ENCODE peak calls at places on chromosomes 1 and 21, in six cellular contexts. M is heart left ventricle; N is CD4-positive, CD25-positive, alpha-beta regulatory T cell; Z is PC-9; W is dorsolateral prefrontal cortex; Y is breast epithelium. J is an unnamed sample.

GRCh38 chr1:114564141-114564540 is 17.3 kb downstream of the BCAS2 start:
- DNase-seq in N (no peak), M (no peak), W (no peak), Y (no peak), Z (no peak), J (no peak)

GRCh38 chr1:214447557-214447871 is 103.9 kb downstream of the PTPN14 start:
- DNase-seq in Z (peak; percentile 58), Y (no peak), N (no peak), W (no peak), M (no peak), J (no peak)

GRCh38 chr1:9448132-9449105 is 90.8 kb upstream of the SLC25A33 start:
- DNase-seq in Z (no peak), W (no peak), M (no peak), Y (no peak), N (no peak), J (no peak)

GRCh38 chr1:46528297-46528955 is 23.0 kb downstream of the KNCN start:
- DNase-seq in Y (no peak), N (no peak), Z (peak; percentile 17), M (no peak), W (peak; percentile 70), J (no peak)

GRCh38 chr1:179867493-179868330 is 9.9 kb downstream of the TOR1AIP2 start:
- DNase-seq in Z (no peak), N (peak; percentile 56), W (no peak), M (no peak), Y (no peak), J (no peak)

GRCh38 chr1:187474266-187474665 is 645.5 kb downstream of the PLA2G4A start:
- DNase-seq in W (no peak), Z (no peak), N (no peak), M (no peak), Y (no peak), J (no peak)

GRCh38 chr1:228205526-228206436 is 2.1 kb upstream of the OBSCN start:
- DNase-seq in W (no peak), M (no peak), Z (no peak), Y (no peak), N (no peak), J (no peak)

GRCh38 chr1:44138239-44138638 is 3.2 kb downstream of the KLF18 start:
- DNase-seq in N (no peak), W (no peak), M (no peak), Y (no peak), Z (no peak), J (no peak)

GRCh38 chr1:54421101-54421504 is 14.9 kb upstream of the SSBP3 start:
- DNase-seq in M (no peak), W (no peak), Z (peak; percentile 75), Y (no peak), N (no peak), J (peak; percentile 82)

GRCh38 chr1:178037510-178038253 is 56.2 kb upstream of the RASAL2 start:
- DNase-seq in Z (peak; percentile 66), W (peak; percentile 62), Y (peak; percentile 84), M (peak; percentile 91), N (no peak), J (peak; percentile 88)

GRCh38 chr1:53576381-53576801 is 117.2 kb downstream of the DMRTB1 start:
- DNase-seq in Z (no peak), W (peak; percentile 16), M (no peak), N (no peak), Y (peak; percentile 35), J (peak; percentile 28)

GRCh38 chr1:103516283-103516682 is 9.2 kb upstream of the RNPC3 start:
- DNase-seq in Z (no peak), M (no peak), W (no peak), N (no peak), Y (no peak), J (no peak)

DNA sequence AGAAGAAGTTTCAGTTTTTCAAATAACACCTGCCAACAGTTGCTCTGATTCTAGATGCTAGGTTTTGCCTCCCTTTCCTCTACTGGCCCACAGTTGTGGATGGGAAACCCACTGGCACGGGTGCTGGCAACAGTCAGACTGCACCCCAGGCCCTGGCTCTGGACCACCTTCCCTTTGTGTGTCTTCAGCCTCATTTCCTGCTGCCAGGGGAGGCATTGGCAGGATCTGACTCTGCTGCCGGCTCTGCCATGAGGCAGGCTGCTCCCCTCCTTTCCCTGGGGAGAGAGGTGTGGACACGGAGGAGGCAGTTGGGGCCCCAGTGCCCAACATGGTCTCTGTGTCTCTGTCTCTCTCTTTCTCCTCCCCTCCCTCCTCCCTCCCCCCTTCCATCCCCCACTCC is 142.1 kb downstream of the IGSF21 start:
- DNase-seq in M (no peak), W (no peak), Y (no peak), Z (no peak), N (no peak), J (no peak)
- H3K27me3 ChIP-seq in M (peaks cover 13% of the 10 kb centered on the region), W (no peaks in the 10 kb centered on the region), Y (no peaks in the 10 kb centered on the region), Z (peaks cover 29% of the 10 kb centered on the region), N (no peaks in the 10 kb centered on the region), J (no peaks in the 10 kb centered on the region)

DNA sequence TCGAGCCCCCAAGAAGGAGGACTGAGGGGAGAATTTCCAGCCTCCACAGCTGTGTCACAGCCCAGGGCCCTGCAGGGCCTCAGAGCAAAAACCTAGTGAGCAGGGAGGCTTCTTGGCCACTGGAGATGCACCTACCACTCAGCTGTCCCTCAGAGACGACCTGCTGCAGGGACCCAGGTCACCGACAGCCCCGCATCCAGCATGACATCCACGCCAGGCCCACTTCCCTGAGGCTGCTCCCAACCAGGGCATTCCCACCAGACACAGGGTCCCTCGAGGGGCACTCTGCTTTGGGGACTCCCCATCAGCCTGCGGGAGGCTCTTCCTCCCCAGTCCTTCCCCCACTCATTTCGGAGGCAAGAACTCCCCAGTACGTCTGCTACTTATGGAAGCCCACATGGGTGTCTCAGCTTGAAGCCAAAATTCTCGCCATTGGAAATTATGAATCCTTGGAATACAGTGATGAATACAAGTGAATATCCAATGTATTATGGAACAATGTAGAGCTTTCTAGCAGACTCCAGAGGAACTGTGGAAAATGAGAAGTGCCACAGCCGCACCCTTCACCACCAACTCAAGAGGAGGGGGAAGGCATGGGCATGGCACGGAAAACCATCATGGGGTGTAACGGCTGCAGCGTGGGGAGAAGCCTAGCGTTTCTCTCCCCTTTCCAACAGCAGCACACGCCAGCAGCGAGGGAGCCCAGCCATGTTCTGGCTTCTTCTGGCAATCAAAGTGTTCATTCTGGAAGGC is 6.9 kb downstream of the TFF3 start:
- DNase-seq in Y (no peak), W (no peak), N (no peak), M (no peak), Z (no peak), J (no peak)
- H3K27me3 ChIP-seq in Y (no peaks in the 10 kb centered on the region), W (no peaks in the 10 kb centered on the region), N (no peaks in the 10 kb centered on the region), M (peaks cover 30% of the 10 kb centered on the region), Z (no peaks in the 10 kb centered on the region), J (no peaks in the 10 kb centered on the region)

GRCh38 chr1:42674682-42675081 is 7.5 kb upstream of the YBX1 start:
- DNase-seq in M (peak; percentile 56), Z (no peak), N (no peak), Y (no peak), W (no peak), J (no peak)
- H3K27me3 ChIP-seq in M (no peaks in the 10 kb centered on the region), Z (no peaks in the 10 kb centered on the region), N (no peaks in the 10 kb centered on the region), Y (no peaks in the 10 kb centered on the region), W (no peaks in the 10 kb centered on the region), J (no peaks in the 10 kb centered on the region)

GRCh38 chr1:116172666-116173065 is 61.5 kb downstream of the MAB21L3 start:
- DNase-seq in Z (no peak), W (no peak), Y (no peak), N (no peak), M (no peak), J (no peak)
- H3K27me3 ChIP-seq in Z (no peaks in the 10 kb centered on the region), W (no peaks in the 10 kb centered on the region), Y (no peaks in the 10 kb centered on the region), N (no peaks in the 10 kb centered on the region), M (no peaks in the 10 kb centered on the region), J (no peaks in the 10 kb centered on the region)

DNA sequence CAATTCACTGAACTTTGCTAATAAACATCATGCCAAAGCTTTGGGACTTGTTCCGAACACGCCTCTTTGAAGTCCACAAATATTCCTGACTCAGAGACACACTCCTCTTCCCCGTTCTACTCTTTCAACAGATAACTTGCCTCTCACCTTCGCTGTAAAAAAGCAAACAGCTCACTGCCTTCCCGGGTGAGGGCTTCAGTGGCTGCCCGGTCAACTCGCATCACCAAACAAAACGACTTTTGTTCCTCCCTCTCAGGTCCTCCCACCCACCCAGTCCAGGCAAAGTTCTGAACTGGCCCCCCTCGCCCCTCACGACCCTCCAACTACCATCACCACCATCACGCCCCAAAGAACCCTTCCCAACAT is 532 bp upstream of the CCN1 start:
- DNase-seq in Z (peak; percentile 83), M (no peak), Y (no peak), W (no peak), N (no peak), J (no peak)
- H3K27me3 ChIP-seq in Z (no peaks in the 10 kb centered on the region), M (no peaks in the 10 kb centered on the region), Y (no peaks in the 10 kb centered on the region), W (no peaks in the 10 kb centered on the region), N (peaks cover 36% of the 10 kb centered on the region), J (no peaks in the 10 kb centered on the region)

J was measured in pancreas.